ENCODE peak calls at places on chromosomes 4 and X, in ten cellular contexts. One of them, this sample, is unnamed.

GRCh38 chr4:10917475-10918103 is 233.0 kb upstream of the CLNK start:
- DNase-seq in kidney tubule cell: peak; percentile 20
- DNase-seq in NCI-H774: peak; percentile 70
- DNase-seq in NCI-H1694 treated with DMSO at 0.1 percent for 48 hours: peak; percentile 59
- DNase-seq in astrocyte of the spinal cord: peak; percentile 61
- DNase-seq in stimulated activated CD8-positive, alpha-beta memory T cell treated with anti-CD3 and anti-CD28 coated beads, Interleukin-12 subunit alpha, Interleukin-12 subunit beta, amount 100 ng/mL, for 4 hours: no peak
- DNase-seq in GM20000: no peak
- DNase-seq in C1 segment of cervical spinal cord: no peak
- DNase-seq in SHP77: peak; percentile 49
- DNase-seq in putamen: no peak
- DNase-seq in this sample: peak; percentile 13

GRCh38 chr4:74266081-74266480 is 42.2 kb upstream of the EPGN start:
- DNase-seq in stimulated activated CD8-positive, alpha-beta memory T cell treated with anti-CD3 and anti-CD28 coated beads, Interleukin-12 subunit alpha, Interleukin-12 subunit beta, amount 100 ng/mL, for 4 hours: no peak
- DNase-seq in NCI-H1694 treated with DMSO at 0.1 percent for 48 hours: no peak
- DNase-seq in NCI-H774: no peak
- DNase-seq in C1 segment of cervical spinal cord: no peak
- DNase-seq in astrocyte of the spinal cord: no peak
- DNase-seq in GM20000: no peak
- DNase-seq in SHP77: no peak
- DNase-seq in putamen: no peak
- DNase-seq in kidney tubule cell: no peak
- DNase-seq in this sample: no peak

GRCh38 chr4:110626532-110627153 is 3.8 kb upstream of the PITX2 start:
- DNase-seq in putamen: no peak
- DNase-seq in kidney tubule cell: no peak
- DNase-seq in astrocyte of the spinal cord: no peak
- DNase-seq in stimulated activated CD8-positive, alpha-beta memory T cell treated with anti-CD3 and anti-CD28 coated beads, Interleukin-12 subunit alpha, Interleukin-12 subunit beta, amount 100 ng/mL, for 4 hours: no peak
- DNase-seq in NCI-H774: no peak
- DNase-seq in NCI-H1694 treated with DMSO at 0.1 percent for 48 hours: no peak
- DNase-seq in C1 segment of cervical spinal cord: no peak
- DNase-seq in GM20000: no peak
- DNase-seq in SHP77: no peak
- DNase-seq in this sample: no peak

GRCh38 chr4:135368826-135369225 is 1167.2 kb upstream of the PABPC4L start:
- DNase-seq in NCI-H1694 treated with DMSO at 0.1 percent for 48 hours: no peak
- DNase-seq in C1 segment of cervical spinal cord: no peak
- DNase-seq in SHP77: no peak
- DNase-seq in putamen: no peak
- DNase-seq in astrocyte of the spinal cord: peak; percentile 13
- DNase-seq in GM20000: no peak
- DNase-seq in kidney tubule cell: no peak
- DNase-seq in NCI-H774: no peak
- DNase-seq in stimulated activated CD8-positive, alpha-beta memory T cell treated with anti-CD3 and anti-CD28 coated beads, Interleukin-12 subunit alpha, Interleukin-12 subunit beta, amount 100 ng/mL, for 4 hours: no peak
- DNase-seq in this sample: no peak

GRCh38 chr4:142607976-142608375 is 238.1 kb downstream of the INPP4B start:
- DNase-seq in stimulated activated CD8-positive, alpha-beta memory T cell treated with anti-CD3 and anti-CD28 coated beads, Interleukin-12 subunit alpha, Interleukin-12 subunit beta, amount 100 ng/mL, for 4 hours: no peak
- DNase-seq in kidney tubule cell: peak; percentile 15
- DNase-seq in SHP77: no peak
- DNase-seq in putamen: no peak
- DNase-seq in astrocyte of the spinal cord: no peak
- DNase-seq in GM20000: no peak
- DNase-seq in NCI-H774: peak; percentile 36
- DNase-seq in NCI-H1694 treated with DMSO at 0.1 percent for 48 hours: no peak
- DNase-seq in C1 segment of cervical spinal cord: no peak
- DNase-seq in this sample: no peak

GRCh38 chr4:40395908-40396806 is 61.0 kb downstream of the CHRNA9 start:
- DNase-seq in NCI-H1694 treated with DMSO at 0.1 percent for 48 hours: no peak
- DNase-seq in NCI-H774: peak; percentile 46
- DNase-seq in astrocyte of the spinal cord: peak; percentile 45
- DNase-seq in stimulated activated CD8-positive, alpha-beta memory T cell treated with anti-CD3 and anti-CD28 coated beads, Interleukin-12 subunit alpha, Interleukin-12 subunit beta, amount 100 ng/mL, for 4 hours: no peak
- DNase-seq in kidney tubule cell: peak; percentile 85
- DNase-seq in C1 segment of cervical spinal cord: no peak
- DNase-seq in putamen: no peak
- DNase-seq in GM20000: no peak
- DNase-seq in SHP77: peak; percentile 47
- DNase-seq in this sample: peak; percentile 38

GRCh38 chr4:169103966-169104412 is 93.9 kb upstream of the CBR4 start:
- DNase-seq in NCI-H774: no peak
- DNase-seq in putamen: no peak
- DNase-seq in GM20000: no peak
- DNase-seq in NCI-H1694 treated with DMSO at 0.1 percent for 48 hours: peak; percentile 38
- DNase-seq in kidney tubule cell: peak; percentile 70
- DNase-seq in astrocyte of the spinal cord: peak; percentile 25
- DNase-seq in C1 segment of cervical spinal cord: no peak
- DNase-seq in stimulated activated CD8-positive, alpha-beta memory T cell treated with anti-CD3 and anti-CD28 coated beads, Interleukin-12 subunit alpha, Interleukin-12 subunit beta, amount 100 ng/mL, for 4 hours: no peak
- DNase-seq in SHP77: peak; percentile 37
- DNase-seq in this sample: peak; percentile 35

GRCh38 chr4:7183161-7183560 is 9.2 kb upstream of the SORCS2 start:
- DNase-seq in SHP77: no peak
- DNase-seq in putamen: no peak
- DNase-seq in GM20000: no peak
- DNase-seq in kidney tubule cell: peak; percentile 85
- DNase-seq in NCI-H774: no peak
- DNase-seq in C1 segment of cervical spinal cord: no peak
- DNase-seq in NCI-H1694 treated with DMSO at 0.1 percent for 48 hours: no peak
- DNase-seq in astrocyte of the spinal cord: no peak
- DNase-seq in stimulated activated CD8-positive, alpha-beta memory T cell treated with anti-CD3 and anti-CD28 coated beads, Interleukin-12 subunit alpha, Interleukin-12 subunit beta, amount 100 ng/mL, for 4 hours: no peak
- DNase-seq in this sample: no peak

GRCh38 chr4:48472794-48473193 is 10.3 kb upstream of the SLC10A4 start:
- DNase-seq in putamen: no peak
- DNase-seq in NCI-H1694 treated with DMSO at 0.1 percent for 48 hours: no peak
- DNase-seq in SHP77: no peak
- DNase-seq in kidney tubule cell: no peak
- DNase-seq in stimulated activated CD8-positive, alpha-beta memory T cell treated with anti-CD3 and anti-CD28 coated beads, Interleukin-12 subunit alpha, Interleukin-12 subunit beta, amount 100 ng/mL, for 4 hours: no peak
- DNase-seq in C1 segment of cervical spinal cord: no peak
- DNase-seq in NCI-H774: peak; percentile 14
- DNase-seq in GM20000: no peak
- DNase-seq in astrocyte of the spinal cord: no peak
- DNase-seq in this sample: no peak

GRCh38 chr4:148634476-148634875 is 192.3 kb upstream of the NR3C2 start:
- DNase-seq in stimulated activated CD8-positive, alpha-beta memory T cell treated with anti-CD3 and anti-CD28 coated beads, Interleukin-12 subunit alpha, Interleukin-12 subunit beta, amount 100 ng/mL, for 4 hours: no peak
- DNase-seq in GM20000: no peak
- DNase-seq in SHP77: no peak
- DNase-seq in NCI-H1694 treated with DMSO at 0.1 percent for 48 hours: no peak
- DNase-seq in putamen: no peak
- DNase-seq in C1 segment of cervical spinal cord: no peak
- DNase-seq in kidney tubule cell: peak; percentile 62
- DNase-seq in astrocyte of the spinal cord: no peak
- DNase-seq in NCI-H774: no peak
- DNase-seq in this sample: no peak

GRCh38 chr4:47483722-47484121 is 1.4 kb upstream of the ATP10D start:
- DNase-seq in GM20000: no peak
- DNase-seq in NCI-H1694 treated with DMSO at 0.1 percent for 48 hours: no peak
- DNase-seq in SHP77: no peak
- DNase-seq in astrocyte of the spinal cord: no peak
- DNase-seq in stimulated activated CD8-positive, alpha-beta memory T cell treated with anti-CD3 and anti-CD28 coated beads, Interleukin-12 subunit alpha, Interleukin-12 subunit beta, amount 100 ng/mL, for 4 hours: no peak
- DNase-seq in putamen: no peak
- DNase-seq in C1 segment of cervical spinal cord: no peak
- DNase-seq in NCI-H774: no peak
- DNase-seq in kidney tubule cell: peak; percentile 74
- DNase-seq in this sample: no peak

GRCh38 chr4:144645102-144645469 is 870 bp upstream of the HHIP start:
- DNase-seq in GM20000: no peak
- DNase-seq in SHP77: no peak
- DNase-seq in C1 segment of cervical spinal cord: no peak
- DNase-seq in putamen: peak; percentile 28
- DNase-seq in kidney tubule cell: no peak
- DNase-seq in NCI-H1694 treated with DMSO at 0.1 percent for 48 hours: no peak
- DNase-seq in stimulated activated CD8-positive, alpha-beta memory T cell treated with anti-CD3 and anti-CD28 coated beads, Interleukin-12 subunit alpha, Interleukin-12 subunit beta, amount 100 ng/mL, for 4 hours: no peak
- DNase-seq in astrocyte of the spinal cord: peak; percentile 35
- DNase-seq in NCI-H774: no peak
- DNase-seq in this sample: no peak

GRCh38 chr4:100257567-100257966 is 67.3 kb upstream of the DDIT4L start:
- DNase-seq in NCI-H774: no peak
- DNase-seq in NCI-H1694 treated with DMSO at 0.1 percent for 48 hours: peak; percentile 9
- DNase-seq in astrocyte of the spinal cord: no peak
- DNase-seq in SHP77: no peak
- DNase-seq in putamen: no peak
- DNase-seq in kidney tubule cell: peak; percentile 92
- DNase-seq in stimulated activated CD8-positive, alpha-beta memory T cell treated with anti-CD3 and anti-CD28 coated beads, Interleukin-12 subunit alpha, Interleukin-12 subunit beta, amount 100 ng/mL, for 4 hours: no peak
- DNase-seq in GM20000: no peak
- DNase-seq in C1 segment of cervical spinal cord: no peak
- DNase-seq in this sample: no peak

GRCh38 chrX:39645059-39645895 is 452.5 kb downstream of the BCOR start:
- DNase-seq in SHP77: no peak
- DNase-seq in astrocyte of the spinal cord: peak; percentile 77
- DNase-seq in putamen: peak; percentile 9
- DNase-seq in GM20000: no peak
- DNase-seq in stimulated activated CD8-positive, alpha-beta memory T cell treated with anti-CD3 and anti-CD28 coated beads, Interleukin-12 subunit alpha, Interleukin-12 subunit beta, amount 100 ng/mL, for 4 hours: no peak
- DNase-seq in NCI-H774: no peak
- DNase-seq in C1 segment of cervical spinal cord: no peak
- DNase-seq in kidney tubule cell: no peak
- DNase-seq in NCI-H1694 treated with DMSO at 0.1 percent for 48 hours: no peak
- DNase-seq in this sample: no peak

GRCh38 chrX:137600769-137601168 is 34.8 kb downstream of the ZIC3 start:
- DNase-seq in GM20000: no peak
- DNase-seq in astrocyte of the spinal cord: no peak
- DNase-seq in NCI-H774: no peak
- DNase-seq in NCI-H1694 treated with DMSO at 0.1 percent for 48 hours: no peak
- DNase-seq in C1 segment of cervical spinal cord: no peak
- DNase-seq in putamen: no peak
- DNase-seq in SHP77: no peak
- DNase-seq in stimulated activated CD8-positive, alpha-beta memory T cell treated with anti-CD3 and anti-CD28 coated beads, Interleukin-12 subunit alpha, Interleukin-12 subunit beta, amount 100 ng/mL, for 4 hours: no peak
- DNase-seq in kidney tubule cell: no peak
- DNase-seq in this sample: no peak

GRCh38 chr4:89121711-89122387 is 10.5 kb downstream of the TIGD2 start:
- DNase-seq in C1 segment of cervical spinal cord: no peak
- DNase-seq in NCI-H1694 treated with DMSO at 0.1 percent for 48 hours: no peak
- DNase-seq in astrocyte of the spinal cord: no peak
- DNase-seq in putamen: no peak
- DNase-seq in kidney tubule cell: no peak
- DNase-seq in SHP77: no peak
- DNase-seq in stimulated activated CD8-positive, alpha-beta memory T cell treated with anti-CD3 and anti-CD28 coated beads, Interleukin-12 subunit alpha, Interleukin-12 subunit beta, amount 100 ng/mL, for 4 hours: no peak
- DNase-seq in GM20000: no peak
- DNase-seq in NCI-H774: no peak
- DNase-seq in this sample: no peak

GRCh38 chr4:40369437-40370278 is 34.5 kb downstream of the CHRNA9 start:
- DNase-seq in putamen: no peak
- DNase-seq in astrocyte of the spinal cord: no peak
- DNase-seq in GM20000: peak; percentile 25
- DNase-seq in NCI-H774: no peak
- DNase-seq in C1 segment of cervical spinal cord: no peak
- DNase-seq in SHP77: no peak
- DNase-seq in kidney tubule cell: no peak
- DNase-seq in NCI-H1694 treated with DMSO at 0.1 percent for 48 hours: no peak
- DNase-seq in stimulated activated CD8-positive, alpha-beta memory T cell treated with anti-CD3 and anti-CD28 coated beads, Interleukin-12 subunit alpha, Interleukin-12 subunit beta, amount 100 ng/mL, for 4 hours: no peak
- DNase-seq in this sample: no peak

GRCh38 chrX:136086521-136086920 is 60.8 kb upstream of the FHL1 start:
- DNase-seq in C1 segment of cervical spinal cord: no peak
- DNase-seq in GM20000: no peak
- DNase-seq in SHP77: no peak
- DNase-seq in NCI-H774: no peak
- DNase-seq in stimulated activated CD8-positive, alpha-beta memory T cell treated with anti-CD3 and anti-CD28 coated beads, Interleukin-12 subunit alpha, Interleukin-12 subunit beta, amount 100 ng/mL, for 4 hours: no peak
- DNase-seq in NCI-H1694 treated with DMSO at 0.1 percent for 48 hours: no peak
- DNase-seq in putamen: no peak
- DNase-seq in astrocyte of the spinal cord: peak; percentile 40
- DNase-seq in kidney tubule cell: no peak
- DNase-seq in this sample: no peak

GRCh38 chr4:53551963-53552362 is 39.3 kb downstream of the LNX1 start:
- DNase-seq in NCI-H774: no peak
- DNase-seq in C1 segment of cervical spinal cord: no peak
- DNase-seq in NCI-H1694 treated with DMSO at 0.1 percent for 48 hours: no peak
- DNase-seq in stimulated activated CD8-positive, alpha-beta memory T cell treated with anti-CD3 and anti-CD28 coated beads, Interleukin-12 subunit alpha, Interleukin-12 subunit beta, amount 100 ng/mL, for 4 hours: no peak
- DNase-seq in putamen: no peak
- DNase-seq in SHP77: no peak
- DNase-seq in astrocyte of the spinal cord: no peak
- DNase-seq in GM20000: no peak
- DNase-seq in kidney tubule cell: no peak
- DNase-seq in this sample: no peak

GRCh38 chrX:24229400-24229879 is 79.9 kb downstream of the ZFX start:
- DNase-seq in GM20000: no peak
- DNase-seq in NCI-H774: no peak
- DNase-seq in C1 segment of cervical spinal cord: no peak
- DNase-seq in stimulated activated CD8-positive, alpha-beta memory T cell treated with anti-CD3 and anti-CD28 coated beads, Interleukin-12 subunit alpha, Interleukin-12 subunit beta, amount 100 ng/mL, for 4 hours: no peak
- DNase-seq in astrocyte of the spinal cord: no peak
- DNase-seq in kidney tubule cell: peak; percentile 52
- DNase-seq in NCI-H1694 treated with DMSO at 0.1 percent for 48 hours: no peak
- DNase-seq in putamen: no peak
- DNase-seq in SHP77: no peak
- DNase-seq in this sample: no peak

GRCh38 chr4:72935462-72935861 is 134.1 kb downstream of the COX18 start:
- DNase-seq in putamen: no peak
- DNase-seq in kidney tubule cell: no peak
- DNase-seq in C1 segment of cervical spinal cord: no peak
- DNase-seq in SHP77: no peak
- DNase-seq in NCI-H774: no peak
- DNase-seq in astrocyte of the spinal cord: no peak
- DNase-seq in NCI-H1694 treated with DMSO at 0.1 percent for 48 hours: no peak
- DNase-seq in stimulated activated CD8-positive, alpha-beta memory T cell treated with anti-CD3 and anti-CD28 coated beads, Interleukin-12 subunit alpha, Interleukin-12 subunit beta, amount 100 ng/mL, for 4 hours: no peak
- DNase-seq in GM20000: no peak
- DNase-seq in this sample: no peak

GRCh38 chr4:6471303-6472007 is 959 bp downstream of the PPP2R2C start:
- DNase-seq in putamen: no peak
- DNase-seq in SHP77: no peak
- DNase-seq in NCI-H774: no peak
- DNase-seq in astrocyte of the spinal cord: peak; percentile 5
- DNase-seq in stimulated activated CD8-positive, alpha-beta memory T cell treated with anti-CD3 and anti-CD28 coated beads, Interleukin-12 subunit alpha, Interleukin-12 subunit beta, amount 100 ng/mL, for 4 hours: no peak
- DNase-seq in C1 segment of cervical spinal cord: peak; percentile 56
- DNase-seq in kidney tubule cell: no peak
- DNase-seq in GM20000: peak; percentile 53
- DNase-seq in NCI-H1694 treated with DMSO at 0.1 percent for 48 hours: no peak
- DNase-seq in this sample: no peak

GRCh38 chr4:170339522-170339921 is 249.8 kb upstream of the AADAT start:
- DNase-seq in C1 segment of cervical spinal cord: no peak
- DNase-seq in NCI-H1694 treated with DMSO at 0.1 percent for 48 hours: no peak
- DNase-seq in SHP77: no peak
- DNase-seq in stimulated activated CD8-positive, alpha-beta memory T cell treated with anti-CD3 and anti-CD28 coated beads, Interleukin-12 subunit alpha, Interleukin-12 subunit beta, amount 100 ng/mL, for 4 hours: no peak
- DNase-seq in NCI-H774: no peak
- DNase-seq in kidney tubule cell: peak; percentile 77
- DNase-seq in putamen: no peak
- DNase-seq in GM20000: no peak
- DNase-seq in astrocyte of the spinal cord: no peak
- DNase-seq in this sample: no peak

GRCh38 chr4:58360354-58361133 is 1250.4 kb upstream of the IGFBP7 start:
- DNase-seq in kidney tubule cell: no peak
- DNase-seq in astrocyte of the spinal cord: no peak
- DNase-seq in NCI-H774: no peak
- DNase-seq in GM20000: no peak
- DNase-seq in stimulated activated CD8-positive, alpha-beta memory T cell treated with anti-CD3 and anti-CD28 coated beads, Interleukin-12 subunit alpha, Interleukin-12 subunit beta, amount 100 ng/mL, for 4 hours: no peak
- DNase-seq in C1 segment of cervical spinal cord: no peak
- DNase-seq in NCI-H1694 treated with DMSO at 0.1 percent for 48 hours: no peak
- DNase-seq in putamen: no peak
- DNase-seq in SHP77: no peak
- DNase-seq in this sample: no peak

GRCh38 chr4:53654300-53654758 is 63.0 kb upstream of the LNX1 start:
- DNase-seq in kidney tubule cell: peak; percentile 25
- DNase-seq in putamen: no peak
- DNase-seq in astrocyte of the spinal cord: peak; percentile 60
- DNase-seq in C1 segment of cervical spinal cord: no peak
- DNase-seq in stimulated activated CD8-positive, alpha-beta memory T cell treated with anti-CD3 and anti-CD28 coated beads, Interleukin-12 subunit alpha, Interleukin-12 subunit beta, amount 100 ng/mL, for 4 hours: no peak
- DNase-seq in NCI-H1694 treated with DMSO at 0.1 percent for 48 hours: no peak
- DNase-seq in SHP77: no peak
- DNase-seq in NCI-H774: no peak
- DNase-seq in GM20000: peak; percentile 19
- DNase-seq in this sample: no peak

GRCh38 chrX:128616933-128617332 is 564.7 kb upstream of the ACTRT1 start:
- DNase-seq in NCI-H1694 treated with DMSO at 0.1 percent for 48 hours: no peak
- DNase-seq in putamen: no peak
- DNase-seq in kidney tubule cell: peak; percentile 54
- DNase-seq in SHP77: no peak
- DNase-seq in C1 segment of cervical spinal cord: no peak
- DNase-seq in stimulated activated CD8-positive, alpha-beta memory T cell treated with anti-CD3 and anti-CD28 coated beads, Interleukin-12 subunit alpha, Interleukin-12 subunit beta, amount 100 ng/mL, for 4 hours: no peak
- DNase-seq in GM20000: no peak
- DNase-seq in astrocyte of the spinal cord: no peak
- DNase-seq in NCI-H774: no peak
- DNase-seq in this sample: no peak

GRCh38 chrX:130299279-130300009 is 30.7 kb upstream of the ZNF280C start:
- DNase-seq in stimulated activated CD8-positive, alpha-beta memory T cell treated with anti-CD3 and anti-CD28 coated beads, Interleukin-12 subunit alpha, Interleukin-12 subunit beta, amount 100 ng/mL, for 4 hours: no peak
- DNase-seq in putamen: no peak
- DNase-seq in astrocyte of the spinal cord: no peak
- DNase-seq in SHP77: peak; percentile 87
- DNase-seq in NCI-H774: peak; percentile 77
- DNase-seq in kidney tubule cell: no peak
- DNase-seq in C1 segment of cervical spinal cord: no peak
- DNase-seq in GM20000: no peak
- DNase-seq in NCI-H1694 treated with DMSO at 0.1 percent for 48 hours: no peak
- DNase-seq in this sample: no peak

GRCh38 chr4:3519468-3520264 is 12.6 kb downstream of the LRPAP1 start:
- DNase-seq in NCI-H1694 treated with DMSO at 0.1 percent for 48 hours: no peak
- DNase-seq in putamen: no peak
- DNase-seq in C1 segment of cervical spinal cord: no peak
- DNase-seq in GM20000: no peak
- DNase-seq in stimulated activated CD8-positive, alpha-beta memory T cell treated with anti-CD3 and anti-CD28 coated beads, Interleukin-12 subunit alpha, Interleukin-12 subunit beta, amount 100 ng/mL, for 4 hours: no peak
- DNase-seq in kidney tubule cell: no peak
- DNase-seq in NCI-H774: no peak
- DNase-seq in astrocyte of the spinal cord: no peak
- DNase-seq in SHP77: no peak
- DNase-seq in this sample: no peak

This sample was measured in DMS 273 treated with DMSO at 0.1 percent for 48 hours.